ENCODE peak calls at places on chromosome 2, in six cellular contexts. V, B, A, S, N and H are unnamed samples.

GRCh38 chr2:13919981-13920382 is 712.5 kb upstream of the LRATD1 start:
- DNase-seq in A (no peak), V (no peak), S (peak; percentile 2), N (no peak), B (no peak), H (peak; percentile 1)

GRCh38 chr2:180359522-180360282 is 352.6 kb upstream of the CWC22 start:
- DNase-seq in V (no peak), A (no peak), N (peak; percentile 29), S (no peak), B (peak; percentile 10), H (peak; percentile 13)

GRCh38 chr2:229855116-229855515 is 66.7 kb downstream of the TRIP12 start:
- DNase-seq in B (no peak), V (no peak), S (no peak), A (no peak), N (no peak), H (no peak)

GRCh38 chr2:231673348-231673770 is 35.0 kb upstream of the PTMA start:
- DNase-seq in A (peak; percentile 94), S (peak; percentile 32), N (peak; percentile 98), V (peak; percentile 71), B (peak; percentile 98), H (no peak)

GRCh38 chr2:146540271-146540932 is 1304.4 kb upstream of the ACVR2A start:
- DNase-seq in A (no peak), V (no peak), S (no peak), B (peak; percentile 89), N (peak; percentile 82), H (no peak)

GRCh38 chr2:86443601-86444000 is 2.4 kb downstream of the KDM3A start:
- DNase-seq in B (no peak), S (no peak), V (no peak), N (no peak), A (peak; percentile 7), H (no peak)

GRCh38 chr2:209380278-209380677 is 43.6 kb upstream of the MAP2 start:
- DNase-seq in S (no peak), V (no peak), B (no peak), N (no peak), A (no peak), H (no peak)

GRCh38 chr2:128714861-128715312 is 396.2 kb upstream of the HS6ST1 start:
- DNase-seq in V (no peak), A (no peak), B (peak; percentile 47), N (peak; percentile 55), S (no peak), H (no peak)

GRCh38 chr2:121856358-121856757 is 100.9 kb downstream of the TSN start:
- DNase-seq in V (no peak), S (no peak), N (no peak), A (no peak), B (no peak), H (no peak)

GRCh38 chr2:120261387-120262006 is 8.8 kb downstream of the RALB start:
- DNase-seq in B (no peak), N (no peak), S (no peak), V (no peak), A (no peak), H (no peak)

GRCh38 chr2:208369091-208369490 is 37.5 kb upstream of the PTH2R start:
- DNase-seq in B (no peak), N (no peak), A (no peak), V (no peak), S (peak; percentile 8), H (no peak)

GRCh38 chr2:46971914-46972313 is 56.3 kb upstream of the MCFD2 start:
- DNase-seq in S (no peak), B (no peak), A (no peak), N (no peak), V (no peak), H (no peak)

GRCh38 chr2:129443235-129443884 is 536.1 kb upstream of the RAB6C start:
- DNase-seq in A (no peak), B (no peak), S (no peak), N (no peak), V (no peak), H (no peak)

GRCh38 chr2:191333911-191334357 is 88.7 kb downstream of the MYO1B start:
- DNase-seq in B (no peak), A (no peak), V (no peak), N (no peak), S (peak; percentile 86), H (no peak)

GRCh38 chr2:185456517-185456916 is 282.1 kb upstream of the FSIP2 start:
- DNase-seq in V (no peak), A (no peak), B (no peak), N (no peak), S (peak; percentile 25), H (peak; percentile 48)

DNA sequence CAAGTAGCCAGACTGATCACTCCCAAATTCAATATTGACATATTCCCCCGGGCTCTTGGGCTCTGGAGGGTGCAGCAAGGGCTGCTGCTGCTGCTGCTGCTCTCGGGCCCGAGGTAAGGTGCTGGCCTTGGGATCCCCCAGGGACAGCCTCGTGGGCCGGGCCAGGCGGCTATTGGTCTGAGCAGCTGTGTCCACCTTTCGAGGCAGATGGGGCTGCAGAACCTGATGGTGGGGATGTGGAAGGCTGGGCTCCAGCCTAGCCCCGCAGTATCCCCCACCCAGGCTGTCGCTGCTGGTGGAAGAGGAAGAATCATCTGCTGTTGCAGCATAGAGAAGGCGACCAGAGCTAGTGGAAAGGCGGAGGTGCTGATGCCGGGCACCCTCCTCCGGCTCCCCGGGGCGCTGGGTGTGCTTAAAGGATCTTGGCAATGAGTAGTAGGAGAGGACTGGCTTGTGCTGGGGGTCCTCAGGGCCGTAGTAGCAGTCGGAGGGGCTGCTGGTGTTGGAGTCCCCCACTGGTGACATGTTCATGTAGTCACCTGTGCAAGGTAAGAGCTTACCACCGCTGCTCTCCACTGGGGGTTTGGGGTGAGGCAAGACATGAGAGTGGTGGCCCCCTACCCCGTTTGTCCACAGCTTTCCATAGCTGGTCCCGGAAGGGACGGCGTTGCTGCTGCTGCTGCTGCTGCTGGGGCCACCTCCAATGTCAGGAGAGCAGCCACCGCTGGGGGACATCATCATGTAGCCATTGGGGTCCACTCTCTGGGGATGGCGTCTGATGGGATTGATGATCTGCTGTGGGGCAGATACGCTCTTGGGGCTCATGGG is 3.4 kb downstream of the IRS1 start:
- DNase-seq in N (no peak), A (peak; percentile 50), S (peak; percentile 34), V (peak; percentile 27), B (no peak), H (no peak)
- H3K4me1 ChIP-seq in N (peaks cover 2% of the 10 kb centered on the region), A (peaks cover 12% of the 10 kb centered on the region), S (peaks cover 5% of the 10 kb centered on the region), V (no peaks in the 10 kb centered on the region), B (peaks cover 41% of the 10 kb centered on the region), H (peaks cover 49% of the 10 kb centered on the region)

GRCh38 chr2:105404736-105405135 is 5.9 kb upstream of the FHL2 start:
- DNase-seq in A (no peak), S (no peak), B (no peak), V (no peak), N (no peak), H (no peak)

GRCh38 chr2:105405291-105405690 is 6.4 kb upstream of the FHL2 start:
- DNase-seq in V (no peak), S (peak; percentile 62), N (no peak), A (no peak), B (no peak), H (no peak)

GRCh38 chr2:105403241-105403784 is 4.5 kb upstream of the FHL2 start:
- DNase-seq in A (no peak), S (no peak), V (no peak), N (no peak), B (no peak), H (peak; percentile 53)

GRCh38 chr2:105402809-105403208 is 4.0 kb upstream of the FHL2 start:
- DNase-seq in S (no peak), V (no peak), B (no peak), A (no peak), N (no peak), H (no peak)

DNA sequence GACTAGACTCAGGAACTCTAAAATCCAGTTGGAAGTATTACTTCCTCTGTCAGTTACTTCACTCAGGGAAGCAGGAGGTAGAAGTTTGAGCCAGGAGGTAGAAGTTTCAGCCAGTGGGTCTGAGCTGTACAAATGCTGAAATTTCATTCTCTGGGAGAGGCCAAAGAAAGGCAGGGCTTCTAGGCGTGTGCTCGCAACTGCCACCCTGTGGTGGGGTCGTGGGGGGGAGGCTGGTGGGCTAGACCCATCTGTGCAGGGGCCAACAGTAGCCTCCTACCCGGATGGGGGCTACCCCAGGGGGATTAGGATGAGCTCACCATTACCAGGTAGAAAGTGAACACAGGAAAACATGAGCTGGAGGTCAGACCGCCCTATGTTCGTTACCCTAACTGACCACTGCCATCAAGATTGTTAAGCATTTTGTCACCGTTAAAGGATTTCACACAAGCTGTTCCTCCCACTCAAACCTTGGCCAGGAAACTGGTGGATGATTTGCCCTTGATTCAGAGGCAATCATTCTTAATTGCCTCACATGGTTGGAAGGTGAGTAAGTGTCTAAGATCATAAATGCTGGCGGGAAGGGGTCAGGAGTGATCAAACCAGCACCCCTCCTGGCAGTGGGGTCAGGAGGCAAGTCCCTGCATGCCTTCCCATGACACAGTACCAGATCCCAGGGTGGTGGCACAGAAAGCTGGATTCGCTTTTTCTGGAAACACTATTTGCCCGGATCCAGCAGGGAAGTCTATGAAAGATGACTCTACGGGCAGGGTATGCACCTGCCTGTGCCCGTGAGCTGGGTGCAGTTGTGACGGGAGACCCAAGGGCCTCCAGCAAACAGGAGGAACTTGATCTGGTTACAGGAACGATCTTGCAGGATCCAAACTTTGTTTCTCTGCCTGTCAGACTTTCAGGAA is 5.2 kb upstream of the FHL2 start:
- DNase-seq in S (peak; percentile 77), B (peak; percentile 59), V (no peak), N (peak; percentile 60), A (no peak), H (peak; percentile 99)
- TF ChIP-seq CTCF in S (peak; percentile 47), B (peak; percentile 69), V (no peak), N (peak; percentile 57), A (no peak), H (peak; percentile 60)

DNA sequence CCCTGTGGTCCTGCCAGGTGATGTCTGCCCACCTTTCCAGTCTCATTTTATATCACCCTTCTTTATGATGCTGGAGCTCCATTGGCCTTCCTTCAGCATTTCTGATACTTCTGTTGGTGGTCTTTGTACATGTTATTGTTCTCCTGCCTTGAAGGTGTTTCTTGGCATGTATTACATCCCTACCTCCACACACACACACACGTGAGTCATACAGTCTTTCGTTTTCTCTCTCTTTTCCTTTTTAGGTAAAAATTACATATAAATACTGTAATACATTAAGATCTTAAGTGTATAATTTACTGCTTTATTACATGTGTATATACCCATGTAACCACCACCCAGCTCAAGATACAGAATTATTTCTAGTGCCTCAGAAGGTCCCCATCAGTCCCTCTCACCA is 10.2 kb upstream of the ADGRF3 start:
- DNase-seq in B (no peak), S (no peak), V (no peak), A (no peak), N (no peak), H (no peak)
- H3K4me1 ChIP-seq in B (peaks cover 6% of the 10 kb centered on the region), S (peaks cover 2% of the 10 kb centered on the region), V (no peaks in the 10 kb centered on the region), A (peaks cover 17% of the 10 kb centered on the region), N (no peaks in the 10 kb centered on the region), H (peaks cover 53% of the 10 kb centered on the region)

DNA sequence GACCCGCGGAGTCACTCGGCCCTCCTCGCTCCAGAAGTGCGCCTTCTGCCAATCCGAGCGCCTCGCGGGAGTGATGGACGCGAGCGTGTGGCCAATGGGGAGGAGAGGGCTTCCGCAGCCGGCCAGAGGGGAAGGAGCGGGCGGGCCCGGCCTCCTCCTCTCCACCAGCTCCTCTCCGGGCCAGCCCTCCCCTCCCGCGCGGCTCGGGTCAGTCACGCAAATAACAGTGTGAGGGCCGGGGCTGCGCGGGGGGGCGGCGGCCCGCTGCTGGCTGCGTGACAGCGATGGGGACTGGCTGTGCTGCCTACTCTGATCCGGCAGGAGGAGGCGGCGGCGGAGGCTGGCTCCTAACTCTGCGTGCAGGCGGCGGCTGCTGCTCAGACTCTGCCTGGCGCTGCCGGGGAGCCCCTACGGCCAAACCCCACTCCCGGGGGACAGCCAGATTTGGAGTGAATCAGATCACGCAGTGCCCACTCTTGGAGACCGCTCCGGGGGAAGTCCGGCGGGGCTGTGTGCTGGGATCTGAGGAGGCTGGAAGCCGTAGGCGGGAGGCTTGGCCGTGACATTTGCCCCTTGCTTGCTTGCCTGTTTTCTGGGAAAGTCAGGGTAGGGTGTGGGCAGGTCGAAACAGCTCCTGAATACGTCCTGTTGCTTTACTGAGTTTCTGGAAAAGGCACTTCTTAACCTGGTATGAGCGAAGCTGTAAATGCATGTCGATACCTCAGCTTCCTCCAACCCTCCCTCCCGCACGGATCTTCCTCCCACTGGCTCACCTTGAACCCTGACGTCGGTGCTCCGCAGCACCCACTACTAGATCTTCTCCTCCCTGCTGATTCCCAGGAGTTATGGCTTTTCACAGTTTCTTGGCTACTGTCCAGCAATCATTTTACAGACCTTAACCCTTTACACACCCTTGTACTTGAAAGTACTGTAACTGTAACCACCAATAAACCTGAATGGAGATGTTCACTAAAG is 97.9 kb upstream of the SERTAD2 start:
- DNase-seq in A (peak; percentile 99), N (no peak), S (peak; percentile 61), B (peak; percentile 22), V (peak; percentile 99), H (no peak)
- TF ChIP-seq CTCF in A (peak; percentile 46), N (peak; percentile 28), S (peak; percentile 41), B (no peak), V (peak; percentile 92), H (no peak)